ENCODE peak calls at places on chromosomes 11 and 22, in five cellular contexts. D is OCI-LY7; J is CD8-positive, alpha-beta T cell; F is fibroblast of lung; L is stomach. O is an unnamed sample.

GRCh38 chr22:19517919-19518567 is 6.2 kb downstream of the CLDN5 start:
- DNase-seq in D (no peak), J (no peak), F (no peak), L (no peak), O (no peak)

GRCh38 chr22:26416670-26417270 is 12.3 kb upstream of the ASPHD2 start:
- DNase-seq in D (no peak), J (no peak), L (no peak), F (peak; percentile 88), O (no peak)

GRCh38 chr11:111694851-111695250 is 71.3 kb downstream of the PPP2R1B start:
- DNase-seq in D (peak; percentile 58), J (no peak), L (no peak), F (peak; percentile 98), O (no peak)

GRCh38 chr11:108148549-108148948 is 27.2 kb downstream of the ACAT1 start:
- DNase-seq in F (no peak), L (no peak), D (no peak), J (no peak), O (no peak)

GRCh38 chr11:109298865-109299264 is 123.1 kb upstream of the C11orf87 start:
- DNase-seq in L (no peak), D (no peak), F (peak; percentile 13), J (no peak), O (no peak)

GRCh38 chr11:57779275-57779674 is 17.7 kb downstream of the CTNND1 start:
- DNase-seq in F (peak; percentile 78), L (peak; percentile 56), D (no peak), J (no peak), O (no peak)

GRCh38 chr11:111391328-111392124 is 12.5 kb upstream of the POU2AF1 start:
- DNase-seq in L (peak; percentile 53), J (no peak), D (no peak), F (no peak), O (no peak)

GRCh38 chr11:32161293-32161692 is 70.4 kb downstream of the RCN1 start:
- DNase-seq in J (no peak), D (no peak), L (no peak), F (no peak), O (no peak)

GRCh38 chr22:38745676-38746460 is 9.9 kb downstream of the SUN2 start:
- DNase-seq in F (no peak), J (no peak), L (no peak), D (no peak), O (no peak)

GRCh38 chr11:14300661-14301304 is 58.2 kb downstream of the RRAS2 start:
- DNase-seq in D (peak; percentile 27), L (peak; percentile 44), F (peak; percentile 68), J (peak; percentile 49), O (peak; percentile 54)

GRCh38 chr11:73257342-73258103 is 14.6 kb upstream of the P2RY6 start:
- DNase-seq in L (peak; percentile 25), D (no peak), F (peak; percentile 98), J (no peak), O (no peak)

GRCh38 chr22:35657571-35658312 is 9.5 kb downstream of the APOL6 start:
- DNase-seq in J (no peak), F (no peak), D (no peak), L (no peak), O (no peak)
- H3K4me1 ChIP-seq in J (peaks cover 63% of the 10 kb centered on the region), F (peaks cover 2% of the 10 kb centered on the region), D (peaks cover 27% of the 10 kb centered on the region), L (peaks cover 35% of the 10 kb centered on the region), O (no peaks in the 10 kb centered on the region)

DNA sequence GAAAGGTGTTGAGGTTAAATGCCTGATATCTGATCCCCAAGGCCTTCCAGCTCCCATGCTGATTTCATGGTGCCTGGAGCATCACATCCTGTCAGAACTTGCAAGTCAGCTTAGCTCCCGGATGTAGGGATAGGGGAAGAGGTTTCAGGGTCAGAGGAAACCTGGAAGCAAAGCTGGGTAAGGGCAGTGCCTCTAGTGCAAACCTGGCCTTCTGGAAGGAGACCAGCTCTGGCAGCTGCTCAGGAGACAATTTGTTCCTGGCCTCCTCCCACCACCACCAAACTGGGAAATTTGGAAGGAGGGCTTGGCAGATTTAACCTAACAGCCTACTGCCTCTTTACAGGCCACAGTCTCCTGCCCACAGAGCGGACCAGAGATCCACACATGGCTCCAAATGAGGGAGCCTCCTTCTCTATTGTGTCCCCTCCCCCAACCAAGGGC is 9.2 kb upstream of the TSKU start:
- DNase-seq in L (peak; percentile 75), F (no peak), D (no peak), J (no peak), O (no peak)
- H3K4me1 ChIP-seq in L (peaks cover 58% of the 10 kb centered on the region), F (peaks cover 18% of the 10 kb centered on the region), D (no peaks in the 10 kb centered on the region), J (peaks cover 4% of the 10 kb centered on the region), O (no peaks in the 10 kb centered on the region)

GRCh38 chr22:45582955-45583320 is 80.3 kb downstream of the FBLN1 start:
- DNase-seq in F (no peak), D (no peak), J (no peak), L (no peak), O (no peak)

GRCh38 chr22:45582236-45582954 is 79.7 kb downstream of the FBLN1 start:
- DNase-seq in L (no peak), J (no peak), D (no peak), F (no peak), O (no peak)

GRCh38 chr22:45579806-45580702 is 77.4 kb downstream of the FBLN1 start:
- DNase-seq in D (no peak), F (no peak), J (no peak), L (no peak), O (no peak)

GRCh38 chr22:45580703-45581381 is 78.2 kb downstream of the FBLN1 start:
- DNase-seq in F (no peak), J (no peak), D (no peak), L (no peak), O (no peak)

DNA sequence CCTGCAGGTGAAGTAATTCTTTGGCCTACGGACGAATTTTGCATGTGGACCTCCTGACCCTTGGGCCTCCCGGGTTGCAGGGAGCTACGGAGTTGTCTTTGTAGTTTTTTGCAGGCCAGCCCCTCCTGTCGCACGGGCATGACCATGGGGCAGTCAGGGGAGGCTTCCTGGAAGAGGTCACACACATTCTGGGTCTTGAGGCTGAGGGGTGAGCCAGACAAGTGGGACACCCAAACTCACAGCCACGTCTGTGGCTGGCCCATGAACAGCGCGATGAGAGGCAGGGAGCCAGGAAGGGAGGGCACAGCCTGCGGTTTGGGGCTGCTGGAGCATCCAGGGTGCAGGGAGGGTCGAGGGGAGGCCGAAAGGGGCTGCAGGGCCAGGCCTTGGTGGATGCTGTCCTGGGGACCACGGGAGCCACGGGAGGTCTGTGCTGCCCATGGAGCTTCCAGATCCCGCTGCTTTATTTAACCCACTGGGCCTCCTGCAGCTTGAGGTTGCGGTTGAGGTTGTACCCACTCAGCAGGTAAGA is 78.9 kb downstream of the FBLN1 start:
- DNase-seq in D (no peak), L (no peak), F (no peak), J (no peak), O (peak; percentile 44)
- H3K4me1 ChIP-seq in D (peaks cover 20% of the 10 kb centered on the region), L (peaks cover 17% of the 10 kb centered on the region), F (peaks cover 5% of the 10 kb centered on the region), J (peaks cover 12% of the 10 kb centered on the region), O (no peaks in the 10 kb centered on the region)

GRCh38 chr11:64878494-64879225 is at the start of gene EHD1:
- DNase-seq in F (peak; percentile 90), L (peak; percentile 99), J (peak; percentile 99), D (peak; percentile 100), O (peak; percentile 99)
- H3K4me1 ChIP-seq in F (peaks cover 4% of the 10 kb centered on the region), L (peaks cover 71% of the 10 kb centered on the region), J (peaks cover 58% of the 10 kb centered on the region), D (peaks cover 76% of the 10 kb centered on the region), O (no peaks in the 10 kb centered on the region)

DNA sequence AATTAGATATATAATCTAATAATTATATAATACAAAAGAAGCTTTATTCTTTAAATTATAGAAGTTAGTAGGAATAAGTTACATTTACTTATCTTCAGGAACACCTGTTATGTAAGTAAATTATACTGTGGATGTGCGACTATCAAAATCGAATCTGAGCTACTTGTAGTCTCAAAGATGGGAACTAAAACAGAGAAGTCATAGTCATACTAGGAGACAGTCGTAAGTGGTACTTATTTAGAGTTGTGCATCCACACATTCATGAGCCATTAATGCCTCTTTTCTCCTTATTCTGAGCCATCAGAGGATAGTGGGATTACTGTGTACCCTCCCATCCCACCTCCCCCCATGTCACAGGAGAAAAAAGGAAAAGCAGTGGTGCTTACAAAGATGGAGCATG is 114.4 kb downstream of the CADM1 start:
- DNase-seq in J (no peak), L (no peak), F (no peak), D (no peak), O (no peak)
- H3K4me1 ChIP-seq in J (no peaks in the 10 kb centered on the region), L (no peaks in the 10 kb centered on the region), F (no peaks in the 10 kb centered on the region), D (peaks cover 41% of the 10 kb centered on the region), O (no peaks in the 10 kb centered on the region)

GRCh38 chr11:46294365-46295309 is 17.2 kb downstream of the CREB3L1 start:
- DNase-seq in J (no peak), F (peak; percentile 98), L (peak; percentile 48), D (no peak), O (no peak)
- H3K4me1 ChIP-seq in J (peaks cover 13% of the 10 kb centered on the region), F (peaks cover 77% of the 10 kb centered on the region), L (peaks cover 75% of the 10 kb centered on the region), D (peaks cover 5% of the 10 kb centered on the region), O (no peaks in the 10 kb centered on the region)

GRCh38 chr11:35138058-35138457 is 913 bp upstream of the CD44 start:
- DNase-seq in F (peak; percentile 67), L (no peak), D (no peak), J (no peak), O (no peak)

GRCh38 chr11:35141034-35141433 is 2.1 kb downstream of the CD44 start:
- DNase-seq in J (no peak), F (no peak), D (no peak), L (no peak), O (no peak)

GRCh38 chr11:35138606-35138948 is 394 bp upstream of the CD44 start:
- DNase-seq in F (peak; percentile 51), J (no peak), D (no peak), L (no peak), O (no peak)

GRCh38 chr11:35139883-35140282 is 912 bp downstream of the CD44 start:
- DNase-seq in J (no peak), L (no peak), D (no peak), F (peak; percentile 46), O (no peak)

GRCh38 chr11:35138949-35139881 is at the start of gene CD44:
- DNase-seq in J (peak; percentile 88), F (peak; percentile 88), L (peak; percentile 66), D (no peak), O (peak; percentile 72)
- H3K4me1 ChIP-seq in J (peaks cover 35% of the 10 kb centered on the region), F (peaks cover 18% of the 10 kb centered on the region), L (peaks cover 33% of the 10 kb centered on the region), D (peaks cover 13% of the 10 kb centered on the region), O (no peaks in the 10 kb centered on the region)